ENCODE peak calls at places on chromosomes 2 and 18, in five cellular contexts. Q is activated CD4-positive, CD25-positive, alpha-beta regulatory T cell; T is GDM1; A is KBM-7; U is HepG2. F is an unnamed sample.

GRCh38 chr2:203688798-203689197 is 17.6 kb upstream of the CD28 start:
- DNase-seq in T (no peak), U (no peak), A (no peak), Q (no peak), F (no peak)

GRCh38 chr2:109289011-109289410 is 160.0 kb downstream of the SH3RF3 start:
- DNase-seq in T (no peak), U (no peak), A (no peak), Q (no peak), F (no peak)

GRCh38 chr2:239193426-239193825 is 207.4 kb downstream of the HDAC4 start:
- DNase-seq in U (no peak), Q (no peak), T (no peak), A (no peak), F (peak; percentile 49)

GRCh38 chr2:88874063-88874657 is 182.7 kb downstream of the RPIA start:
- DNase-seq in Q (no peak), U (peak; percentile 53), A (peak; percentile 72), T (peak; percentile 44), F (no peak)

GRCh38 chr2:39516347-39517101 is 79.4 kb upstream of the MAP4K3 start:
- DNase-seq in Q (no peak), U (peak; percentile 85), A (no peak), T (no peak), F (no peak)

GRCh38 chr2:47771211-47771610 is 11.7 kb upstream of the MSH6 start:
- DNase-seq in A (peak; percentile 57), T (no peak), U (peak; percentile 60), Q (no peak), F (no peak)

GRCh38 chr2:85792783-85793441 is 39.1 kb downstream of the ATOH8 start:
- DNase-seq in U (no peak), Q (no peak), A (no peak), T (no peak), F (no peak)

GRCh38 chr2:160224060-160224459 is 24.0 kb upstream of the ITGB6 start:
- DNase-seq in U (peak; percentile 69), Q (no peak), A (no peak), T (no peak), F (no peak)

GRCh38 chr2:50374117-50374516 is 657.8 kb downstream of the NRXN1 start:
- DNase-seq in T (no peak), Q (no peak), U (no peak), A (no peak), F (no peak)

GRCh38 chr2:126906781-126907180 is 8.1 kb downstream of the TEX51 start:
- DNase-seq in U (no peak), T (no peak), Q (no peak), A (no peak), F (no peak)

GRCh38 chr2:24508878-24509277 is 17.8 kb downstream of the NCOA1 start:
- DNase-seq in A (peak; percentile 14), T (no peak), Q (no peak), U (no peak), F (no peak)

GRCh38 chr2:21217421-21217820 is 93.7 kb downstream of the TDRD15 start:
- DNase-seq in A (no peak), U (no peak), Q (no peak), T (no peak), F (no peak)

GRCh38 chr2:58634653-58635347 is 393.7 kb upstream of the FANCL start:
- DNase-seq in U (no peak), Q (no peak), T (no peak), A (no peak), F (no peak)

GRCh38 chr2:86383844-86384243 is 46.4 kb upstream of the REEP1 start:
- DNase-seq in Q (no peak), T (no peak), A (no peak), U (no peak), F (no peak)

GRCh38 chr2:219500135-219500534 is 1.4 kb downstream of the GMPPA start:
- DNase-seq in A (no peak), U (peak; percentile 43), Q (no peak), T (no peak), F (no peak)

GRCh38 chr2:238851751-238852150 is 3.9 kb downstream of the TWIST2 start:
- DNase-seq in A (no peak), T (no peak), Q (no peak), U (no peak), F (no peak)

GRCh38 chr2:152505495-152505906 is 170.5 kb downstream of the FMNL2 start:
- DNase-seq in U (no peak), T (no peak), A (no peak), Q (no peak), F (peak; percentile 53)

GRCh38 chr2:232327089-232328037 is 51.2 kb upstream of the ALPP start:
- DNase-seq in Q (peak; percentile 67), U (peak; percentile 59), A (peak; percentile 81), T (peak; percentile 40), F (peak; percentile 73)

GRCh38 chr2:190716176-190716807 is 67.4 kb downstream of the NAB1 start:
- DNase-seq in A (no peak), Q (no peak), U (no peak), T (no peak), F (no peak)

GRCh38 chr2:129892360-129892759 is 87.1 kb upstream of the RAB6C start:
- DNase-seq in U (no peak), A (no peak), T (no peak), Q (no peak), F (no peak)

GRCh38 chr18:67402543-67402942 is 114.0 kb downstream of the DSEL start:
- DNase-seq in T (no peak), A (no peak), Q (no peak), U (no peak), F (no peak)

GRCh38 chr2:121104721-121105141 is 180.3 kb downstream of the TFCP2L1 start:
- DNase-seq in Q (no peak), A (no peak), U (no peak), T (no peak), F (no peak)

GRCh38 chr18:56019156-56019555 is 431.2 kb upstream of the TCF4 start:
- DNase-seq in A (no peak), U (no peak), Q (no peak), T (no peak), F (no peak)

GRCh38 chr2:57429821-57430220 is 616.8 kb upstream of the VRK2 start:
- DNase-seq in T (no peak), A (peak; percentile 72), U (no peak), Q (no peak), F (no peak)

GRCh38 chr18:25830787-25831186 is 259.6 kb downstream of the SS18 start:
- DNase-seq in A (no peak), U (peak; percentile 2), Q (no peak), T (no peak), F (no peak)

GRCh38 chr2:39837856-39838453 is 58.9 kb upstream of the THUMPD2 start:
- DNase-seq in A (peak; percentile 68), U (peak; percentile 61), T (no peak), Q (no peak), F (no peak)

GRCh38 chr2:111209045-111209514 is 88.4 kb downstream of the BCL2L11 start:
- DNase-seq in A (peak; percentile 25), Q (no peak), T (no peak), U (no peak), F (no peak)

GRCh38 chr2:238786379-238786778 is 61.5 kb upstream of the TWIST2 start:
- DNase-seq in Q (no peak), U (no peak), A (no peak), T (no peak), F (no peak)

GRCh38 chr2:150767924-150768801 is 280.7 kb upstream of the RND3 start:
- DNase-seq in U (no peak), T (no peak), Q (no peak), A (no peak), F (no peak)

GRCh38 chr18:58020567-58021107 is 23.4 kb upstream of the NEDD4L start:
- DNase-seq in Q (no peak), T (no peak), U (no peak), A (no peak), F (no peak)

F was measured in nucleus accumbens.